ENCODE peak calls at places on chromosome 18, in ten cellular contexts. T, E, D, F, W, H, P, L, O and Y are unnamed samples.

GRCh38 chr18:1585881-1586488 is 681.3 kb downstream of the ADCYAP1 start:
- DNase-seq in E (peak), P (no peak), D (peak), L (peak), O (peak), H (peak), F (no peak), W (peak), T (peak), Y (no peak)

GRCh38 chr18:43481069-43481468 is 203.8 kb upstream of the SYT4 start:
- DNase-seq in O (no peak), E (no peak), L (no peak), D (no peak), T (no peak), W (no peak), P (no peak), F (no peak), H (no peak), Y (no peak)

GRCh38 chr18:42976869-42977268 is 138.6 kb downstream of the RIT2 start:
- DNase-seq in D (no peak), O (no peak), P (no peak), L (no peak), H (no peak), E (no peak), W (no peak), F (no peak), T (no peak), Y (no peak)

GRCh38 chr18:45951021-45951714 is 16.0 kb downstream of the EPG5 start:
- DNase-seq in L (no peak), P (no peak), H (no peak), W (peak), D (no peak), F (no peak), T (no peak), O (no peak), E (no peak), Y (no peak)

GRCh38 chr18:21194871-21195771 is 46.9 kb upstream of the GREB1L start:
- DNase-seq in D (peak), T (peak), E (peak), O (peak), F (no peak), L (no peak), P (no peak), H (no peak), W (peak), Y (no peak)

GRCh38 chr18:11293794-11294193 is 144.4 kb upstream of the PIEZO2 start:
- DNase-seq in E (no peak), T (no peak), W (no peak), H (no peak), P (no peak), O (no peak), L (no peak), D (no peak), F (no peak), Y (no peak)

GRCh38 chr18:24064701-24065100 is 50.1 kb downstream of the TTC39C start:
- DNase-seq in O (no peak), D (no peak), T (no peak), P (no peak), L (no peak), H (no peak), W (no peak), F (no peak), E (no peak), Y (no peak)

GRCh38 chr18:3060667-3061580 is 48.0 kb upstream of the LPIN2 start:
- DNase-seq in L (no peak), F (peak), H (no peak), D (no peak), O (no peak), P (peak), W (no peak), E (no peak), T (no peak), Y (peak)

GRCh38 chr18:7953085-7953958 is 386.2 kb downstream of the PTPRM start:
- DNase-seq in P (no peak), H (no peak), W (no peak), L (no peak), F (no peak), E (no peak), T (no peak), D (no peak), O (no peak), Y (no peak)

GRCh38 chr18:63897072-63897471 is 9.6 kb downstream of the SERPINB2 start:
- DNase-seq in D (no peak), W (no peak), E (no peak), P (no peak), F (no peak), L (no peak), H (no peak), T (no peak), O (no peak), Y (no peak)

GRCh38 chr18:63683890-63684289 is 18.9 kb upstream of the SERPINB11 start:
- DNase-seq in W (no peak), O (no peak), P (no peak), T (no peak), H (no peak), L (no peak), E (no peak), D (no peak), F (no peak), Y (no peak)

GRCh38 chr18:75213610-75214009 is 3.0 kb downstream of the TSHZ1 start:
- DNase-seq in P (no peak), O (peak), T (no peak), L (peak), E (no peak), F (no peak), D (peak), W (peak), H (no peak), Y (no peak)

GRCh38 chr18:37248281-37248680 is 317.3 kb downstream of the CELF4 start:
- DNase-seq in T (no peak), P (no peak), H (peak), F (no peak), W (no peak), O (no peak), D (no peak), L (no peak), E (no peak), Y (no peak)

GRCh38 chr18:50401888-50402287 is 27.0 kb downstream of the SKA1 start:
- DNase-seq in W (peak), O (peak), P (no peak), E (no peak), T (peak), H (peak), L (peak), D (peak), F (peak), Y (no peak)

GRCh38 chr18:48138660-48139426 is 208.4 kb upstream of the SMAD2 start:
- DNase-seq in H (no peak), O (peak), T (no peak), D (peak), W (no peak), F (no peak), P (no peak), E (no peak), L (no peak), Y (no peak)

GRCh38 chr18:72427721-72428120 is 116.4 kb downstream of the CBLN2 start:
- DNase-seq in W (peak), E (no peak), H (no peak), O (no peak), T (no peak), F (no peak), L (no peak), P (no peak), D (no peak), Y (no peak)